ENCODE peak calls at places on chromosomes 16 and 17, in six cellular contexts. N is NCI-H1105, F is cardiac muscle cell, L is NCI-H187, T is ecto neural progenitor cell, C is neuronal stem cell. Z is an unnamed sample.

GRCh38 chr16:30649725-30650368 is 913 bp upstream of the PRR14 start:
- DNase-seq in N (no peak), F (no peak), L (no peak), T (no peak), C (no peak), Z (no peak)

GRCh38 chr17:40067710-40068109 is 4.9 kb downstream of the THRA start:
- DNase-seq in N (no peak), F (no peak), L (no peak), T (no peak), C (no peak), Z (no peak)

GRCh38 chr17:50213026-50214015 is 11.9 kb upstream of the COL1A1 start:
- DNase-seq in N (no peak), F (no peak), L (no peak), T (peak), C (no peak), Z (peak)

GRCh38 chr16:88922114-88922825 is 54.7 kb downstream of the CBFA2T3 start:
- DNase-seq in N (no peak), F (peak), L (no peak), T (no peak), C (no peak), Z (no peak)

GRCh38 chr17:21250719-21251305 is 2.4 kb downstream of the NATD1 start:
- DNase-seq in N (no peak), F (peak), L (no peak), T (no peak), C (no peak), Z (no peak)

GRCh38 chr16:16857603-16858283 is 478.8 kb downstream of the NPIPA7 start:
- DNase-seq in N (no peak), F (no peak), L (peak), T (no peak), C (no peak), Z (no peak)

GRCh38 chr17:1888741-1889140 is 58.9 kb downstream of the RPA1 start:
- DNase-seq in N (no peak), F (no peak), L (no peak), T (no peak), C (no peak), Z (no peak)

GRCh38 chr16:6615661-6616060 is 717.0 kb upstream of the RBFOX1 start:
- DNase-seq in N (no peak), F (no peak), L (no peak), T (no peak), C (no peak), Z (no peak)

GRCh38 chr17:33200116-33200515 is 93.0 kb downstream of the ASIC2 start:
- DNase-seq in N (no peak), F (no peak), L (no peak), T (no peak), C (no peak), Z (peak)

Z was measured in RCC 7860.